ENCODE peak calls at places on chromosomes 13 and 19, in five cellular contexts. U, J, A, W and G are unnamed samples.

GRCh38 chr19:35461050-35461449 is 13.0 kb downstream of the FFAR2 start:
- DNase-seq in A (no peak), U (no peak), W (no peak), J (no peak), G (no peak)

GRCh38 chr19:52603558-52604207 is 33.6 kb downstream of the ZNF701 start:
- DNase-seq in J (no peak), U (peak), A (no peak), W (no peak), G (no peak)

GRCh38 chr13:46615888-46616531 is 63.0 kb downstream of the LRCH1 start:
- DNase-seq in U (peak), W (no peak), A (peak), J (no peak), G (no peak)

GRCh38 chr19:28242317-28242927 is 970.5 kb downstream of the UQCRFS1 start:
- DNase-seq in U (no peak), W (peak), J (peak), A (no peak), G (peak)

GRCh38 chr13:110634558-110634957 is 19.2 kb downstream of the NAXD start:
- DNase-seq in A (peak), U (peak), W (no peak), J (no peak), G (no peak)

GRCh38 chr13:30685987-30686386 is 49.4 kb upstream of the ALOX5AP start:
- DNase-seq in J (no peak), A (no peak), U (no peak), W (no peak), G (no peak)

GRCh38 chr19:36707134-36707533 is 19.7 kb downstream of the ZNF567 start:
- DNase-seq in U (no peak), J (no peak), A (no peak), W (no peak), G (no peak)

GRCh38 chr19:38544569-38545315 is 73.0 kb downstream of the MAP4K1 start:
- DNase-seq in A (peak), W (no peak), U (peak), J (no peak), G (no peak)

GRCh38 chr19:52258426-52258825 is 11.0 kb upstream of the ZNF766 start:
- DNase-seq in W (no peak), J (no peak), A (no peak), U (peak), G (no peak)

GRCh38 chr13:101626925-101627555 is 174.6 kb downstream of the ITGBL1 start:
- DNase-seq in W (no peak), U (peak), A (peak), J (no peak), G (no peak)

GRCh38 chr19:54364775-54365257 is at the start of gene LAIR1:
- DNase-seq in U (no peak), W (no peak), A (no peak), J (no peak), G (no peak)

GRCh38 chr19:2478324-2478755 is 2.4 kb downstream of the GADD45B start:
- DNase-seq in W (peak), A (peak), J (no peak), U (peak), G (no peak)

GRCh38 chr13:26965058-26965380 is 204.4 kb upstream of the GPR12 start:
- DNase-seq in J (no peak), U (no peak), A (no peak), W (no peak), G (no peak)

GRCh38 chr19:45153339-45154063 is 7.3 kb downstream of the NKPD1 start:
- DNase-seq in J (peak), U (peak), W (peak), A (peak), G (peak)

GRCh38 chr19:954272-954671 is 28.4 kb downstream of the ARID3A start:
- DNase-seq in J (no peak), A (no peak), U (no peak), W (no peak), G (no peak)
- H2BK15ac ChIP-seq in J (peak), A (peak), U (no peak), W (peak), G (no peak)

GRCh38 chr19:8580710-8581281 is 3.6 kb upstream of the MYO1F start:
- DNase-seq in U (peak), J (peak), W (peak), A (peak), G (peak)
- H2AFZ ChIP-seq in U (peak), J (peak), W (no peak), A (no peak), G (no peak)

GRCh38 chr13:78659450-78660110 is 625 bp upstream of the OBI1 start:
- DNase-seq in A (no peak), U (peak), J (no peak), W (no peak), G (no peak)

GRCh38 chr13:78657699-78658629 is 991 bp downstream of the OBI1 start:
- DNase-seq in W (no peak), J (peak), U (peak), A (peak), G (peak)

GRCh38 chr13:78660130-78660857 is 1.3 kb upstream of the OBI1 start:
- DNase-seq in U (no peak), J (no peak), A (no peak), W (no peak), G (peak)

GRCh38 chr13:78655906-78656305 is 3.0 kb downstream of the OBI1 start:
- DNase-seq in A (no peak), U (no peak), J (no peak), W (no peak), G (no peak)

GRCh38 chr13:78658630-78659449 is at the start of gene OBI1:
- DNase-seq in J (peak), A (peak), U (peak), W (peak), G (peak)
- H2BK120ac ChIP-seq in J (no peak), A (no peak), U (peak), W (no peak), G (peak)

GRCh38 chr13:40343550-40344269 is 322.7 kb downstream of the FOXO1 start:
- DNase-seq in J (no peak), A (no peak), U (no peak), W (no peak), G (no peak)

GRCh38 chr13:40346592-40346991 is 319.8 kb downstream of the FOXO1 start:
- DNase-seq in J (no peak), W (no peak), A (no peak), U (no peak), G (no peak)

GRCh38 chr13:40345149-40345514 is 321.3 kb downstream of the FOXO1 start:
- DNase-seq in J (no peak), A (no peak), W (peak), U (no peak), G (no peak)

GRCh38 chr13:40344270-40345148 is 321.9 kb downstream of the FOXO1 start:
- DNase-seq in U (no peak), W (peak), A (no peak), J (no peak), G (no peak)

GRCh38 chr13:40345654-40346372 is 320.6 kb downstream of the FOXO1 start:
- DNase-seq in U (no peak), J (no peak), W (peak), A (no peak), G (peak)
- H2BK15ac ChIP-seq in U (no peak), J (no peak), W (no peak), A (no peak), G (no peak)

DNA sequence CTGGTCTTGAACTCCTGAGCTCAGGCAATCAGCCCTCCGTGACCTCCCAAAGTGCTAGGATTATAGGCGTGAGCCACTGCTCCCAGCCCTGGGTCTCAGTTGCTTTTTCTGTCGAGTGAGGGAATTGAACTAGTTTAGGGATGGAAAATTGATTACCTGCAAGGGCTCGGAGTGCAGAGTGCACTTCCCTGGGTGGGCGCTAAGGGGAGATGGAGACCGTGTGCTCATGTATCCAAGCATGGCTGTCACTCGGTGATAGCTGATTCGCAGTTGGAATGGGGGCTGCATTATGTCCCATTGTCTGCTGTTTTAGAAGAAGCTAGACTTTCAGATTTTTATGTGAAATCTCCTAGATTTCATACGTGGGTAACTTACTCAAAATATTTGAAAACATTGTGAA is 139.9 kb upstream of the RFC3 start:
- DNase-seq in A (no peak), U (no peak), J (no peak), W (no peak), G (no peak)
- H2AFZ ChIP-seq in A (no peak), U (no peak), J (no peak), W (no peak), G (no peak)

GRCh38 chr13:39835253-39835652 is 179.8 kb downstream of the COG6 start:
- DNase-seq in J (peak), U (no peak), A (no peak), W (no peak), G (no peak)
- H2BK120ac ChIP-seq in J (no peak), U (no peak), A (no peak), W (no peak), G (no peak)

GRCh38 chr13:33493672-33494365 is 208.3 kb upstream of the STARD13 start:
- DNase-seq in U (no peak), W (no peak), A (no peak), J (no peak), G (no peak)
- H2BK15ac ChIP-seq in U (peak), W (no peak), A (peak), J (no peak), G (no peak)